ENCODE peak calls at places on chromosomes 16 and 17, in six cellular contexts. V is H1, B is IMR-90, O is K562, Q is SK-N-SH, A is HepG2. N is an unnamed sample.
A peak's percentile ranks its signal among the peaks of the same experiment; 100 is the strongest.

GRCh38 chr17:4162775-4163498 is 19.9 kb downstream of the CYB5D2 start:
- DNase-seq in V (no peak), B (peak; percentile 13), O (no peak), Q (no peak), A (no peak), N (no peak)

GRCh38 chr17:41147531-41148204 is 2.0 kb downstream of the KRTAP4-5 start:
- DNase-seq in V (no peak), B (no peak), O (no peak), Q (no peak), A (no peak), N (no peak)

GRCh38 chr17:9208381-9208780 is 187.1 kb downstream of the NTN1 start:
- DNase-seq in V (no peak), B (no peak), O (no peak), Q (no peak), A (no peak), N (no peak)

GRCh38 chr17:42016411-42016831 is 818 bp downstream of the DNAJC7 start:
- DNase-seq in V (no peak), B (peak; percentile 16), O (peak; percentile 42), Q (peak; percentile 34), A (no peak), N (no peak)

GRCh38 chr16:20883554-20884239 is 16.5 kb downstream of the DCUN1D3 start:
- DNase-seq in V (no peak), B (no peak), O (no peak), Q (no peak), A (no peak), N (no peak)

GRCh38 chr17:49997773-49998703 is 3.0 kb upstream of the DLX3 start:
- DNase-seq in V (peak; percentile 91), B (peak; percentile 77), O (peak; percentile 88), Q (peak; percentile 92), A (peak; percentile 92), N (peak; percentile 95)

GRCh38 chr17:35590249-35590824 is 3.2 kb downstream of the AP2B1 start:
- DNase-seq in V (no peak), B (no peak), O (no peak), Q (no peak), A (no peak), N (no peak)

GRCh38 chr17:8041249-8041928 is 2.5 kb downstream of the ALOX15B start:
- DNase-seq in V (no peak), B (peak; percentile 73), O (peak; percentile 37), Q (peak; percentile 73), A (peak; percentile 49), N (peak; percentile 81)

GRCh38 chr16:66984902-66985311 is 3.5 kb upstream of the CES4A start:
- DNase-seq in V (no peak), B (no peak), O (no peak), Q (no peak), A (no peak), N (no peak)

GRCh38 chr16:15049581-15050180 is 6.2 kb downstream of the NTAN1 start:
- DNase-seq in V (no peak), B (no peak), O (no peak), Q (no peak), A (no peak), N (no peak)

GRCh38 chr17:64765191-64765889 is 103.2 kb upstream of the SMURF2 start:
- DNase-seq in V (no peak), B (no peak), O (no peak), Q (no peak), A (no peak), N (no peak)

GRCh38 chr17:57422574-57423164 is 166.3 kb downstream of the MSI2 start:
- DNase-seq in V (no peak), B (peak; percentile 57), O (no peak), Q (no peak), A (no peak), N (peak; percentile 31)

GRCh38 chr17:65228734-65229390 is 91.7 kb downstream of the RGS9 start:
- DNase-seq in V (no peak), B (peak; percentile 22), O (peak; percentile 40), Q (peak; percentile 90), A (no peak), N (no peak)

GRCh38 chr17:10547351-10547750 is 2.1 kb downstream of the MYH2 start:
- DNase-seq in V (no peak), B (no peak), O (no peak), Q (no peak), A (no peak), N (no peak)

GRCh38 chr17:6163632-6164319 is 93.6 kb downstream of the WSCD1 start:
- DNase-seq in V (no peak), B (no peak), O (no peak), Q (no peak), A (no peak), N (no peak)

GRCh38 chr16:82990155-82990554 is 363.4 kb downstream of the CDH13 start:
- DNase-seq in V (no peak), B (peak; percentile 83), O (no peak), Q (no peak), A (no peak), N (no peak)

GRCh38 chr16:84879569-84880487 is 60.0 kb downstream of the CRISPLD2 start:
- DNase-seq in V (no peak), B (no peak), O (peak; percentile 97), Q (no peak), A (no peak), N (peak; percentile 54)

GRCh38 chr17:75617218-75617617 is 16.0 kb upstream of the SMIM5 start:
- DNase-seq in V (no peak), B (no peak), O (no peak), Q (no peak), A (no peak), N (no peak)

GRCh38 chr17:60229189-60229802 is 79.5 kb downstream of the CA4 start:
- DNase-seq in V (no peak), B (peak; percentile 63), O (no peak), Q (no peak), A (no peak), N (no peak)

GRCh38 chr16:65783709-65784474 is 582.6 kb upstream of the CDH5 start:
- DNase-seq in V (peak; percentile 14), B (no peak), O (no peak), Q (no peak), A (no peak), N (no peak)

GRCh38 chr16:67216612-67217490 is 10.1 kb upstream of the TMEM208 start:
- DNase-seq in V (no peak), B (no peak), O (peak; percentile 64), Q (peak; percentile 56), A (no peak), N (no peak)

GRCh38 chr16:57422026-57422944 is 17.7 kb downstream of the CCL17 start:
- DNase-seq in V (peak; percentile 60), B (peak; percentile 72), O (peak; percentile 45), Q (peak; percentile 72), A (peak; percentile 77), N (peak; percentile 72)

GRCh38 chr16:22664561-22664997 is 149.4 kb upstream of the HS3ST2 start:
- DNase-seq in V (peak; percentile 40), B (no peak), O (no peak), Q (no peak), A (no peak), N (no peak)

GRCh38 chr17:62825182-62825581 is 17.1 kb upstream of the MARCHF10 start:
- DNase-seq in V (no peak), B (no peak), O (no peak), Q (no peak), A (no peak), N (no peak)

GRCh38 chr16:69035375-69035774 is 70.1 kb upstream of the HAS3 start:
- DNase-seq in V (no peak), B (no peak), O (no peak), Q (no peak), A (no peak), N (no peak)

GRCh38 chr17:41652461-41652960 is 28.1 kb upstream of the KRT17 start:
- DNase-seq in V (no peak), B (no peak), O (no peak), Q (no peak), A (no peak), N (no peak)

GRCh38 chr17:70137451-70138230 is 31.7 kb upstream of the KCNJ2 start:
- DNase-seq in V (no peak), B (peak; percentile 95), O (no peak), Q (no peak), A (no peak), N (peak; percentile 42)

GRCh38 chr17:59668816-59669215 is 38.4 kb downstream of the PTRH2 start:
- DNase-seq in V (no peak), B (peak; percentile 97), O (no peak), Q (no peak), A (no peak), N (no peak)

GRCh38 chr16:7910116-7910515 is 577.5 kb downstream of the RBFOX1 start:
- DNase-seq in V (no peak), B (no peak), O (no peak), Q (no peak), A (no peak), N (no peak)

GRCh38 chr16:57663436-57663835 is 4.7 kb upstream of the ADGRG3 start:
- DNase-seq in V (no peak), B (no peak), O (no peak), Q (no peak), A (no peak), N (no peak)

GRCh38 chr16:30382398-30383015 is at the start of gene SEPTIN1:
- DNase-seq in V (no peak), B (no peak), O (no peak), Q (no peak), A (no peak), N (no peak)

GRCh38 chr17:12113156-12113555 is 92.5 kb downstream of the MAP2K4 start:
- DNase-seq in V (no peak), B (no peak), O (no peak), Q (no peak), A (no peak), N (no peak)

GRCh38 chr17:43732961-43733360 is 25.6 kb downstream of the SOST start:
- DNase-seq in V (no peak), B (peak; percentile 87), O (no peak), Q (no peak), A (no peak), N (no peak)

GRCh38 chr16:10188236-10188635 is 6.0 kb upstream of the GRIN2A start:
- DNase-seq in V (no peak), B (no peak), O (no peak), Q (no peak), A (no peak), N (no peak)
- H3K4me2 ChIP-seq in V (no peak overlapping the region), B (no peak overlapping the region), O (no peak overlapping the region), Q (no peak overlapping the region), A (no peak overlapping the region), N (no peak overlapping the region)

DNA sequence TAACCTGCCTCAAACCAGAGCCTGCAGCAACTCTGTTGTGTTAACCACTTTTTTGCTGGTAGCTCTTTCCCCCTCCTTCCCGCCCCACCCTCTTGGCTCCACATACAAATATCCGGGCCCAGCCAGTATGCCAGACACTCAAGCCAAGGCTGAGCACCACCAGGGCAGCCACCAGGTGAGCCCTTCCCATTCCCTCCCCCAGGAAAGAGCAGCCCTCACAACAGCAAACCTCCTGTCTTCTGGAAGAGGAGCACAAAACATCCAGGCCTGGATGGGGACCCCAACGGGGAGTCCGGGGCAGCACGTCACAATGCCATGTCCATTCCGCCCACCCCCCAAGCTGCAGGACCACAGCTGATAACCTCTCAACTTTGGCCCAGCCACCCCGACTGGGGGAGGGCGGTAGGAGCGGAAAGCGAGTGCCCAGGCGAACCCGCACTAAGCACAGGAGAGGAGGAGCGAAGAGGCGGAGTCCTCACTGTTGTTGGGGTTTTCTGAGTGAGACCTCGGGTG is 757 bp downstream of the ORMDL3 start:
- DNase-seq in V (no peak), B (no peak), O (peak; percentile 73), Q (peak; percentile 69), A (peak; percentile 78), N (no peak)
- TF ChIP-seq USF2 in V (no peak), B (no peak), O (no peak), Q (no peak), A (no peak), N (no peak)

GRCh38 chr16:76748698-76749097 is 442.3 kb upstream of the MON1B start:
- DNase-seq in V (no peak), B (no peak), O (no peak), Q (no peak), A (no peak), N (no peak)
- H3K4me2 ChIP-seq in V (no peak overlapping the region), B (no peak overlapping the region), O (no peak overlapping the region), Q (no peak overlapping the region), A (no peak overlapping the region), N (no peak overlapping the region)

GRCh38 chr17:79281803-79282202 is 207.2 kb downstream of the ENGASE start:
- DNase-seq in V (no peak), B (no peak), O (no peak), Q (no peak), A (peak; percentile 17), N (no peak)
- TF ChIP-seq USF2 in V (no peak), B (no peak), O (no peak), Q (no peak), A (no peak), N (no peak)